ENCODE peak calls at places on chromosomes 11 and 22, in ten cellular contexts. C is stomach, X is HFF-Myc, B is upper lobe of left lung, Y is AG09319, O is breast epithelium, T is mammary epithelial cell, H is sigmoid colon, S is HFFc6, E is fibroblast of lung. U is an unnamed sample.
A peak's percentile ranks its signal among the peaks of the same experiment; 100 is the strongest.

GRCh38 chr11:92050305-92050704 is 174.3 kb upstream of the FAT3 start:
- DNase-seq in O (no peak), C (no peak), H (no peak), X (no peak), B (no peak), Y (no peak), T (no peak), E (no peak), S (no peak), U (no peak)

GRCh38 chr11:125110996-125111340 is 458 bp downstream of the TMEM218 start:
- DNase-seq in Y (no peak), O (no peak), E (no peak), H (no peak), S (no peak), B (no peak), C (no peak), T (no peak), X (no peak), U (no peak)

GRCh38 chr11:67356551-67356866 is 3.2 kb upstream of the POLD4 start:
- DNase-seq in X (no peak), E (no peak), H (no peak), B (no peak), C (no peak), O (no peak), Y (no peak), S (no peak), T (no peak), U (no peak)

GRCh38 chr11:102389253-102389652 is 42.2 kb downstream of the BIRC2 start:
- DNase-seq in E (peak; percentile 11), S (no peak), X (no peak), O (no peak), H (no peak), B (no peak), T (peak; percentile 23), Y (no peak), C (no peak), U (no peak)

GRCh38 chr11:44309483-44310197 is at the start of gene ALX4:
- DNase-seq in B (peak; percentile 87), X (no peak), C (no peak), S (peak; percentile 15), E (peak; percentile 17), Y (no peak), O (no peak), H (no peak), T (peak; percentile 43), U (no peak)

GRCh38 chr11:132607575-132607974 is 924.7 kb downstream of the OPCML start:
- DNase-seq in H (no peak), S (no peak), B (no peak), X (no peak), E (no peak), Y (no peak), C (no peak), O (no peak), T (no peak), U (no peak)

GRCh38 chr11:124895471-124895971 is 2.1 kb downstream of the ROBO4 start:
- DNase-seq in O (no peak), S (no peak), E (no peak), H (peak; percentile 58), C (no peak), X (no peak), Y (no peak), T (no peak), B (no peak), U (no peak)

GRCh38 chr22:23398701-23399366 is 181.3 kb downstream of the IGLL1 start:
- DNase-seq in H (peak; percentile 51), E (no peak), O (no peak), S (no peak), T (no peak), X (no peak), B (peak; percentile 74), Y (no peak), C (no peak), U (no peak)

GRCh38 chr11:20278727-20279126 is 84.8 kb upstream of the HTATIP2 start:
- DNase-seq in B (no peak), X (no peak), S (no peak), O (no peak), E (peak; percentile 13), T (no peak), H (no peak), C (no peak), Y (no peak), U (no peak)

DNA sequence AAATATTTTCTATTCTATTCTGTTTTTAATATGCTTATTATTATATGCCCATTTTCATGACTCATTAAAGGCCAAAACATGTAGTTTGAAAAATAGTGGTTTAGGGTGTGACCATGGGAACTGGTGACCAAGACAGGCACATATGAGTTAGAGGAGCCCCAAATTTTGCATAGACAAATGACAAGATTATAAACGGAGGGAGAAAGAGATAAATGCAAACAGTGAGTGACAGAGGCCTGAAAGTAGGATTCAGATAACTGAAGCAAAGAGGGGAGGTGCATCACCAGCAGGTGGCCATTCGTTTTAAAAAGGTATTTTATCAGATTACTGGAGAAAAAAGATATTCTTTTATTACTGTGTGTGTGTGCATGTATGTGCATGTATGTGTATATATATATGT is 391.5 kb upstream of the CHORDC1 start:
- DNase-seq in T (no peak), Y (no peak), S (no peak), B (no peak), H (no peak), O (no peak), X (no peak), E (no peak), C (no peak), U (no peak)
- TF ChIP-seq CTCF in T (no peak), Y (no peak), S (no peak), B (no peak), H (no peak), O (no peak), X (no peak), E (no peak), C (no peak), U (no peak)

DNA sequence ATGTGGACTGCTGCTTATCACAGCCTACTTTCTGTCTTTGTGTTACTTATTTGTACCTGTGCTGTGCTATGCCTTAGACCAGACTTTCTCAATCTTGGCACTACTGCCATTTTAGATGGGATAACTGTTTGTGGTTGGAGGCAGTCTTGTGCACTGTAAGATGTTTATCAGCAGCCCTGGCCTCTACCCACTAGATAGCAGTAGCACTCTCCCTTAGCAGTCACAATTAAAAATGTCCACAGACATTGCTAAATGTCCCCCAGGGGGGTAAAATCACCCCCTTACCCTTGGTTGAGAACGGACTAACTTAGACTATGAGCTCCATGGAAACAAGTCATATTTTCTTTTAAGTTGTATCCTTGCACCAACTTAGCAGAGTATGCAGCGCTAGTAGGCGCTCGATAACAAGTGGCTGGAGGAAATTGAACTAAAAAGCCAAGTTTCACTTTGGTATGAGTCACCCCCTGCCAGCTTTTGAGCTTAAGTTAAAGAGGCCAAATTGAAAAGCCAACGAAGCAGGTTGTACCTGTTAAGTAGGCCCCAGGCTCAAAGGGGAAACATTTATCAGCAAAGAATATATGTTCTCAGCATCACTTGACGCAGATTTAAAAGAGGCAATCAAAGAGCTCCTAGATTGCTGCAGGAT is 304.8 kb upstream of the SORL1-AS1 start:
- DNase-seq in T (peak; percentile 6), Y (no peak), E (peak; percentile 30), X (no peak), C (no peak), H (no peak), O (no peak), B (no peak), S (no peak), U (no peak)
- TF ChIP-seq CTCF in T (peak; percentile 29), Y (no peak), E (no peak), X (peak; percentile 2), C (no peak), H (no peak), O (no peak), B (no peak), S (no peak), U (no peak)

DNA sequence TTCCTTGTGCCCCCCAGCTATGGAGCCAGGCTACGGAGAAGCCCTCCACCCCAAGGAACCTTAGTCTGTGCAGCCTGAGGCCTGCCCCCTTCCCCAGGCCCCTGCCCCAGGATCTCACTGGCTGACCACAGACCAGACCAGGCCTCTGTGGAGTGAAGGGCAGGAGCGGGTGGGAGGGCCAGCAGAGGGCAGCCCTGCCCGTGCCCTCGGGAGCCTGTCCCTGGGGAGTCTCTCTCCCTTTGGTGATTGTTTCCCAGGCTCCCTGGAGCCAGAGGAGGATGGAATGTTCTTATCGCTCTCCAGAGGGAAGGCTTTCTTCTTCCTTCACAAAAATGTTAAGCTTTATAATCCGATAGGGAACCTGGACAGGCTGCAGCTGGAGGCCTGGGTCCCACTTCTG is 455.3 kb downstream of the SOX6 start:
- DNase-seq in B (peak; percentile 64), X (no peak), T (no peak), H (no peak), S (no peak), O (no peak), C (no peak), E (no peak), Y (no peak), U (no peak)
- TF ChIP-seq CTCF in B (no peak), X (no peak), T (no peak), H (no peak), S (no peak), O (no peak), C (no peak), E (no peak), Y (no peak), U (no peak)

GRCh38 chr11:134134167-134134566 is 65.3 kb downstream of the JAM3 start:
- DNase-seq in O (no peak), S (no peak), B (no peak), T (no peak), Y (no peak), H (no peak), C (no peak), X (no peak), E (no peak), U (no peak)

GRCh38 chr11:134139873-134140331 is 71.0 kb downstream of the JAM3 start:
- DNase-seq in H (peak; percentile 90), X (peak; percentile 86), O (peak; percentile 62), B (peak; percentile 25), S (peak; percentile 71), Y (peak; percentile 72), C (peak; percentile 55), T (peak; percentile 58), E (peak; percentile 71), U (peak; percentile 69)

GRCh38 chr11:134140961-134141490 is 72.2 kb downstream of the JAM3 start:
- DNase-seq in T (no peak), H (no peak), S (no peak), Y (no peak), C (no peak), X (no peak), E (no peak), B (no peak), O (no peak), U (no peak)

GRCh38 chr11:134142536-134142935 is 73.7 kb downstream of the JAM3 start:
- DNase-seq in E (peak; percentile 39), C (no peak), Y (no peak), B (no peak), T (no peak), H (no peak), O (no peak), X (no peak), S (no peak), U (no peak)

DNA sequence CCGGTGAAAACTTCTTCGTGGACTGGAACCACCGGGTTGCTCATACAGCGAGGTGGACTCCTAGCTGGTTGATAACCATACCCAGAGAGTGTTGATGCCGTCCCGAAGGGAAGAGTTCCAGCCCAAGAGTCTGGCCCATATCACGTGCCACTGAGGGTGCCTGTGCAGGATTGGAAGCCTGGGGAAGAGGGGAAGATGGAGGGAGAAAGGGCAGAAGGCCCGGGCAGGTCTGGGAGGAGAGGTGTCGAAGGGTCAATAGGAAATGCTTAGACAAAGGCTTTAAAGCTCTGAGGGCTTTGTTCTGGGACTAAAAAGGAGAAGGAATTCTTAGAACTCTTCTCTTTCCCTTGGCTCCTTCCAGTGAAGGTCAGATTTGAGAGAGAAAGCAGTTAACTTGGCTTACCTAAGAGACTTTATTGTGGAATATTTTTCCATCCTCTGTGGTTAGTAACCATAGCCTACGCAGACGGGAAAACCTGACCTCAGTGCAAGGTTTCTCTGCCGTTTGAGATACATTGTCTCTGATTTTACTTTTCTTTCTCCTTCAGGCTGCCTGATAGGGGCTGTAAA is 70.5 kb downstream of the JAM3 start:
- DNase-seq in S (no peak), C (no peak), Y (no peak), E (no peak), X (no peak), O (no peak), H (no peak), T (no peak), B (no peak), U (no peak)
- TF ChIP-seq CTCF in S (no peak), C (no peak), Y (no peak), E (no peak), X (no peak), O (no peak), H (no peak), T (no peak), B (no peak), U (no peak)

U was measured in endothelial cell.